ENCODE peak calls at places on chromosomes 13 and 19, in ten cellular contexts. S is transverse colon, R is body of pancreas, N is pancreas, F is mesenchymal stem cell, D is PC-9, B is ascending aorta, M is HCT116, H is heart left ventricle, K is psoas muscle. X is an unnamed sample. For H3K27me3, the result is how much of the 10 kb centered on the place peaks cover.

GRCh38 chr13:63107163-63107935 is 1691.7 kb upstream of the PCDH20 start:
- DNase-seq in S (no peak), R (no peak), N (no peak), F (peak), D (no peak), B (no peak), M (no peak), H (no peak), K (no peak), X (no peak)

GRCh38 chr19:35098413-35099049 is 17.1 kb upstream of the FXYD3 start:
- DNase-seq in S (no peak), R (peak), N (peak), F (no peak), D (no peak), B (no peak), M (no peak), H (peak), K (no peak), X (no peak)

GRCh38 chr19:57212109-57212508 is 18.7 kb upstream of the AURKC start:
- DNase-seq in S (no peak), R (no peak), N (no peak), F (peak), D (no peak), B (no peak), M (no peak), H (no peak), K (no peak), X (no peak)

GRCh38 chr13:30052127-30052526 is 201.7 kb upstream of the UBL3 start:
- DNase-seq in S (no peak), R (no peak), N (no peak), F (no peak), D (no peak), B (no peak), M (no peak), H (no peak), K (no peak), X (no peak)

GRCh38 chr13:48317511-48317981 is 14.0 kb downstream of the RB1 start:
- DNase-seq in S (no peak), R (no peak), N (no peak), F (no peak), D (no peak), B (no peak), M (no peak), H (no peak), K (no peak), X (no peak)

GRCh38 chr13:45658586-45659235 is 43.2 kb upstream of the ERICH6B start:
- DNase-seq in S (no peak), R (no peak), N (no peak), F (no peak), D (no peak), B (no peak), M (no peak), H (no peak), K (no peak), X (no peak)

GRCh38 chr19:49127674-49128544 is 8.6 kb downstream of the PPFIA3 start:
- DNase-seq in S (peak), R (peak), N (peak), F (peak), D (peak), B (peak), M (peak), H (peak), K (peak), X (peak)

GRCh38 chr13:64992314-64992713 is 2237.8 kb downstream of the PCDH9 start:
- DNase-seq in S (no peak), R (no peak), N (no peak), F (no peak), D (no peak), B (no peak), M (no peak), H (no peak), K (no peak), X (no peak)

GRCh38 chr13:26946675-26947342 is 186.2 kb upstream of the GPR12 start:
- DNase-seq in S (no peak), R (no peak), N (no peak), F (peak), D (no peak), B (no peak), M (peak), H (no peak), K (no peak), X (peak)

GRCh38 chr13:79654520-79654919 is 173.6 kb downstream of the NDFIP2 start:
- DNase-seq in S (no peak), R (no peak), N (no peak), F (no peak), D (no peak), B (no peak), M (no peak), H (no peak), K (no peak), X (no peak)

GRCh38 chr13:90591927-90592268 is 755.6 kb upstream of the MIR17HG start:
- DNase-seq in S (no peak), R (no peak), N (no peak), F (no peak), D (no peak), B (no peak), M (no peak), H (no peak), K (no peak), X (no peak)

GRCh38 chr13:45847554-45848224 is 3.9 kb downstream of the SIAH3 start:
- DNase-seq in S (peak), R (no peak), N (no peak), F (peak), D (no peak), B (no peak), M (no peak), H (peak), K (peak), X (peak)

GRCh38 chr13:49690133-49690989 is 925 bp downstream of the EBPL start:
- DNase-seq in S (peak), R (peak), N (peak), F (peak), D (peak), B (no peak), M (no peak), H (no peak), K (no peak), X (peak)

GRCh38 chr13:75173457-75174356 is 308.3 kb downstream of the TBC1D4 start:
- DNase-seq in S (no peak), R (no peak), N (no peak), F (no peak), D (no peak), B (no peak), M (no peak), H (no peak), K (no peak), X (no peak)

GRCh38 chr13:33204130-33204927 is 81.2 kb downstream of the STARD13 start:
- DNase-seq in S (peak), R (peak), N (peak), F (peak), D (no peak), B (no peak), M (no peak), H (peak), K (peak), X (no peak)

GRCh38 chr13:41675306-41675705 is 218.0 kb downstream of the RGCC start:
- DNase-seq in S (no peak), R (no peak), N (no peak), F (no peak), D (no peak), B (no peak), M (no peak), H (no peak), K (no peak), X (no peak)

GRCh38 chr13:74895042-74895811 is 586.7 kb downstream of the TBC1D4 start:
- DNase-seq in S (no peak), R (no peak), N (no peak), F (no peak), D (no peak), B (no peak), M (no peak), H (no peak), K (no peak), X (no peak)

GRCh38 chr19:44720945-44721344 is 22.0 kb downstream of the CEACAM16 start:
- DNase-seq in S (no peak), R (no peak), N (no peak), F (no peak), D (no peak), B (no peak), M (no peak), H (no peak), K (no peak), X (no peak)

GRCh38 chr19:8158411-8159074 is 9.2 kb upstream of the FBN3 start:
- DNase-seq in S (peak), R (peak), N (peak), F (peak), D (peak), B (no peak), M (peak), H (peak), K (no peak), X (peak)

GRCh38 chr13:54614729-54615128 is 1586.1 kb downstream of the OLFM4 start:
- DNase-seq in S (no peak), R (no peak), N (no peak), F (no peak), D (no peak), B (no peak), M (no peak), H (no peak), K (no peak), X (no peak)

GRCh38 chr13:111066544-111066943 is 48.6 kb upstream of the ARHGEF7 start:
- DNase-seq in S (no peak), R (no peak), N (no peak), F (no peak), D (no peak), B (no peak), M (no peak), H (peak), K (no peak), X (peak)

GRCh38 chr19:49663224-49663623 is 2.4 kb downstream of the IRF3 start:
- DNase-seq in S (no peak), R (no peak), N (no peak), F (no peak), D (no peak), B (no peak), M (no peak), H (no peak), K (no peak), X (no peak)

GRCh38 chr13:49219647-49220034 is 497 bp upstream of the MLNR start:
- DNase-seq in S (peak), R (no peak), N (no peak), F (no peak), D (no peak), B (no peak), M (no peak), H (no peak), K (no peak), X (no peak)

GRCh38 chr13:113788413-113789135 is 29.5 kb downstream of the TMEM255B start:
- DNase-seq in S (no peak), R (no peak), N (no peak), F (no peak), D (no peak), B (no peak), M (no peak), H (no peak), K (no peak), X (no peak)

GRCh38 chr13:102289606-102290005 is 112.2 kb downstream of the FGF14 start:
- DNase-seq in S (no peak), R (no peak), N (no peak), F (no peak), D (no peak), B (no peak), M (no peak), H (no peak), K (no peak), X (no peak)

GRCh38 chr19:30664358-30665058 is 292.3 kb downstream of the ZNF536 start:
- DNase-seq in S (no peak), R (peak), N (peak), F (no peak), D (no peak), B (no peak), M (no peak), H (peak), K (peak), X (peak)

GRCh38 chr13:111050539-111050879 is 64.6 kb upstream of the ARHGEF7 start:
- DNase-seq in S (no peak), R (no peak), N (no peak), F (no peak), D (no peak), B (no peak), M (no peak), H (no peak), K (no peak), X (no peak)

GRCh38 chr19:47228168-47228936 is 2.6 kb downstream of the BBC3 start:
- DNase-seq in S (peak), R (peak), N (peak), F (peak), D (peak), B (no peak), M (no peak), H (peak), K (peak), X (no peak)

GRCh38 chr13:73984949-73985691 is 149.1 kb downstream of the KLF12 start:
- DNase-seq in S (no peak), R (no peak), N (no peak), F (no peak), D (no peak), B (no peak), M (no peak), H (peak), K (no peak), X (no peak)

GRCh38 chr19:43462383-43462782 is 3.0 kb downstream of the LYPD3 start:
- DNase-seq in S (no peak), R (no peak), N (no peak), F (no peak), D (no peak), B (no peak), M (no peak), H (no peak), K (no peak), X (no peak)
- H3K27ac ChIP-seq in S (peak), R (no peak), N (no peak), F (no peak), D (no peak), B (no peak), M (no peak), H (no peak), K (no peak), X (no peak)

GRCh38 chr19:50875795-50876422 is 2.7 kb downstream of the KLK2 start:
- DNase-seq in S (no peak), R (no peak), N (no peak), F (no peak), D (no peak), B (no peak), M (no peak), H (no peak), K (no peak), X (no peak)

GRCh38 chr19:50882188-50882587 is 8.9 kb downstream of the KLK2 start:
- DNase-seq in S (no peak), R (no peak), N (no peak), F (no peak), D (no peak), B (no peak), M (no peak), H (no peak), K (no peak), X (no peak)

GRCh38 chr19:50878851-50879250 is 5.6 kb downstream of the KLK2 start:
- DNase-seq in S (no peak), R (no peak), N (no peak), F (no peak), D (no peak), B (no peak), M (no peak), H (no peak), K (no peak), X (no peak)

GRCh38 chr19:50877338-50877737 is 4.1 kb downstream of the KLK2 start:
- DNase-seq in S (peak), R (no peak), N (no peak), F (no peak), D (no peak), B (no peak), M (no peak), H (no peak), K (no peak), X (no peak)

DNA sequence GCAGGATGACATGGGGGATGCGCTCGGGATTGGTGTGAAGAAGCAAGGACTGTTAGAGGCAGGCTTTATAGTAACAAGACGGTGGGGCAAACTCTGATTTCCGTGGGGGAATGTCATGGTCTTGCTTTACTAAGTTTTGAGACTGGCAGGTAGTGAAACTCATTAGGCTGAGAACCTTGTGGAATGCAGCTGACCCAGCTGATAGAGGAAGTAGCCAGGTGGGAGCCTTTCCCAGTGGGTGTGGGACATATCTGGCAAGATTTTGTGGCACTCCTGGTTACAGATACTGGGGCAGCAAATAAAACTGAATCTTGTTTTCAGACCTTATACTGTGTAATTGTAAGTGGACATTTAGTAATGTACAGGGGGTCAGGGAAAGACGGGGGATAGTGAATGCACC is 7.0 kb downstream of the KLK2 start:
- DNase-seq in S (no peak), R (no peak), N (no peak), F (no peak), D (no peak), B (no peak), M (no peak), H (no peak), K (no peak), X (no peak)
- H3K27me3 ChIP-seq in S (under half), R (under half), N (under half), F (under half), D (half or more), B (under half), M (under half), H (under half), K (under half), X (under half)

GRCh38 chr13:55673910-55674309 is 1466.8 kb upstream of the PRR20A start:
- DNase-seq in S (no peak), R (no peak), N (no peak), F (no peak), D (no peak), B (no peak), M (no peak), H (no peak), K (no peak), X (no peak)
- H3K4me3 ChIP-seq in S (no peak), R (no peak), N (no peak), F (no peak), D (no peak), B (no peak), M (no peak), H (no peak), K (no peak), X (no peak)

DNA sequence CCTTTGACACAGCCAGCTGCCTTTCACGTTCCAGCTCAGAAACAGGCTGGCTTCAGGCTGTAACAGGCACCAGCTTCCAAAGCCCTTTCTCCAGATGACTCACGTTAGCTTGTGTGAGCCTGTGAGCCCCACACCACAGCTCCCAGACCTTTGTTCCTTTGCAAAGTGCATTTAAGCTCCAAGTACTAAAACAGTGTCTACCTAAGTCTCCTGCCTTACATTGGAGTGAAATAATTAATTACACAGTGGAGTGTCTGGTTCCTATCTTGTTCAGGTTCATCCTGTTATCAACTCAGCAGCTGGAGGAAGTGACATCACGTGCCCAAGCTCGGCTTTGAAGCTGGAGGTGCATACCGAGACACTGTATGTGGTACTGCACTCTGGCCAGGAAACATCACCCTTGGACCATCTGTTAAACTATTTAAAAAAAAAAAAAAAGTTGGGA is 475.8 kb downstream of the FOXO1 start:
- DNase-seq in S (peak), R (peak), N (no peak), F (peak), D (peak), B (peak), M (no peak), H (peak), K (peak), X (peak)
- H3K27ac ChIP-seq in S (peak), R (peak), N (peak), F (peak), D (no peak), B (peak), M (no peak), H (peak), K (peak), X (peak)

GRCh38 chr19:54572696-54573311 is 786 bp upstream of the LILRA2 start:
- DNase-seq in S (no peak), R (no peak), N (no peak), F (no peak), D (no peak), B (no peak), M (no peak), H (peak), K (no peak), X (no peak)
- H3K27me3 ChIP-seq in S (under half), R (under half), N (under half), F (under half), D (half or more), B (under half), M (half or more), H (under half), K (under half), X (under half)

GRCh38 chr19:315811-316210 is 24.6 kb upstream of the PLPP2 start:
- DNase-seq in S (no peak), R (no peak), N (no peak), F (no peak), D (no peak), B (no peak), M (no peak), H (no peak), K (no peak), X (no peak)
- H3K4me3 ChIP-seq in S (no peak), R (no peak), N (no peak), F (no peak), D (no peak), B (no peak), M (no peak), H (no peak), K (no peak), X (no peak)

GRCh38 chr19:14775855-14776254 is 2.5 kb downstream of the ADGRE2 start:
- DNase-seq in S (peak), R (no peak), N (no peak), F (no peak), D (no peak), B (no peak), M (no peak), H (peak), K (no peak), X (no peak)

GRCh38 chr19:14772467-14772866 is 5.9 kb downstream of the ADGRE2 start:
- DNase-seq in S (no peak), R (no peak), N (no peak), F (no peak), D (no peak), B (no peak), M (no peak), H (no peak), K (no peak), X (no peak)

GRCh38 chr19:14770944-14771839 is 7.2 kb downstream of the ADGRE2 start:
- DNase-seq in S (no peak), R (no peak), N (no peak), F (no peak), D (no peak), B (no peak), M (no peak), H (no peak), K (no peak), X (no peak)

GRCh38 chr19:14772995-14773394 is 5.4 kb downstream of the ADGRE2 start:
- DNase-seq in S (no peak), R (no peak), N (no peak), F (no peak), D (no peak), B (no peak), M (no peak), H (no peak), K (no peak), X (no peak)

DNA sequence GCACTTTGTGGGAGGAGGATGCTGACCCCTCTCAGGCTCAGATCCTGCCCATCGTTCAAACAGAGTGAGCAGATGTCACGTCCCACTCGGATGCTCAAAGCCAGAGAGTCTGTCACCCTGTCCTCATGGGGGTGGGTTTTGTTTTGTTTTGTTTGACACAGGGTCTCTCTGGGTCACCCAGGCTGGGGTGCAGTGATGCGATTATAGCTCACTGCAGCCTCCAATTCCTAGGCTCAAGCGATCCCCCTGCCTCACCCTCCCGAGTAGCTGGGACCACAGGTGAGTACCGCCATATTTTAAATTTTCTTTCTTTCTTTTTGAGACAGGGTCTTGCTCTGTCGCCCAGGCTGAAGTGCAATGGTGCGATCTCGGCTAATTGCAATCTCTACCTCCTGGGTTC is 4.0 kb downstream of the ADGRE2 start:
- DNase-seq in S (no peak), R (no peak), N (no peak), F (no peak), D (no peak), B (no peak), M (no peak), H (no peak), K (no peak), X (no peak)
- H3K27ac ChIP-seq in S (no peak), R (no peak), N (no peak), F (no peak), D (no peak), B (no peak), M (no peak), H (no peak), K (no peak), X (no peak)

X was measured in small intestine.